ENCODE peak calls at places on chromosome 2, in nine cellular contexts. J is NCI-H2171; G is NCI-H2081 treated with DMSO at 0.1 percent for 48 hours; Q is aorta; V is activated T-cell treated with anti-CD3 and anti-CD28 coated beads, Interleukin-2, amount 50 U/mL, for 48 hours; Y is H54; M is NCI-H1105; S is mesendoderm; P is T-helper 9 cell. K is an unnamed sample.
A peak's percentile ranks its signal among the peaks of the same experiment; 100 is the strongest.

GRCh38 chr2:31233741-31234689 is at the start of gene EHD3:
- DNase-seq in G (peak; percentile 81), S (peak; percentile 99), Y (peak; percentile 94), J (peak; percentile 53), V (peak; percentile 87), M (peak; percentile 90), Q (peak; percentile 93), P (peak; percentile 54), K (peak; percentile 98)

GRCh38 chr2:107337209-107337898 is 451.4 kb upstream of the ST6GAL2 start:
- DNase-seq in G (no peak), Y (no peak), P (no peak), M (no peak), Q (no peak), S (no peak), J (no peak), V (no peak), K (no peak)

GRCh38 chr2:47076586-47077441 is 78.3 kb downstream of the STPG4 start:
- DNase-seq in Q (peak; percentile 84), G (no peak), P (no peak), J (no peak), Y (peak; percentile 97), S (peak; percentile 93), V (no peak), M (no peak), K (no peak)

GRCh38 chr2:217166241-217166640 is 306.4 kb upstream of the TNP1 start:
- DNase-seq in Q (no peak), P (no peak), M (peak; percentile 16), G (peak; percentile 21), J (no peak), S (peak; percentile 78), Y (no peak), V (no peak), K (peak; percentile 75)

GRCh38 chr2:207492461-207492860 is 37.3 kb upstream of the CREB1 start:
- DNase-seq in J (no peak), M (no peak), V (no peak), Q (no peak), P (no peak), Y (no peak), S (no peak), G (no peak), K (no peak)

GRCh38 chr2:26640331-26640745 is 828 bp downstream of the CIB4 start:
- DNase-seq in J (no peak), Y (peak; percentile 88), Q (no peak), V (no peak), G (no peak), S (no peak), P (no peak), M (no peak), K (peak; percentile 25)

GRCh38 chr2:47345584-47345913 is 57.4 kb upstream of the MSH2 start:
- DNase-seq in M (peak; percentile 63), Q (no peak), J (peak; percentile 77), P (no peak), S (no peak), V (no peak), Y (no peak), G (no peak), K (peak; percentile 66)

GRCh38 chr2:23215016-23215415 is 170.0 kb upstream of the KLHL29 start:
- DNase-seq in Q (no peak), S (no peak), M (no peak), Y (no peak), V (no peak), J (no peak), G (no peak), P (no peak), K (no peak)

K was measured in NCI-H82.